ENCODE peak calls at places on chromosomes 13 and 19, in five cellular contexts. C is AG10803; E is stimulated activated CD8-positive, alpha-beta memory T cell treated with anti-CD3 and anti-CD28 coated beads, Interleukin-15, amount 100 ng/mL, for 48 hours; L is choroid plexus epithelial cell; A is MCF 10A. N is an unnamed sample.

GRCh38 chr19:4776436-4777205 is 14.9 kb upstream of the FEM1A start:
- DNase-seq in C (no peak), L (no peak), E (no peak), A (no peak), N (no peak)

GRCh38 chr13:30257433-30258099 is 49.8 kb downstream of the KATNAL1 start:
- DNase-seq in E (no peak), A (no peak), C (peak; percentile 13), L (peak; percentile 56), N (no peak)

GRCh38 chr13:35871561-35871960 is 259.6 kb downstream of the DCLK1 start:
- DNase-seq in A (no peak), E (no peak), C (no peak), L (no peak), N (no peak)

GRCh38 chr19:1987197-1988187 is 28.0 kb downstream of the BTBD2 start:
- DNase-seq in C (no peak), L (peak; percentile 13), E (no peak), A (no peak), N (no peak)

GRCh38 chr19:14167594-14168138 is 31.3 kb upstream of the ASF1B start:
- DNase-seq in C (no peak), A (no peak), L (no peak), E (no peak), N (no peak)

GRCh38 chr13:37984357-37984756 is 114.8 kb upstream of the TRPC4 start:
- DNase-seq in L (no peak), C (no peak), A (peak; percentile 3), E (no peak), N (no peak)

GRCh38 chr13:111365149-111366005 is 44.9 kb downstream of the TEX29 start:
- DNase-seq in A (no peak), C (no peak), L (no peak), E (no peak), N (no peak)

GRCh38 chr19:5880604-5881078 is 10.3 kb upstream of the FUT5 start:
- DNase-seq in E (no peak), L (peak; percentile 93), A (peak; percentile 51), C (peak; percentile 88), N (peak; percentile 89)

GRCh38 chr13:94323746-94324408 is 155.6 kb downstream of the DCT start:
- DNase-seq in E (no peak), A (no peak), L (no peak), C (no peak), N (no peak)

GRCh38 chr13:83219832-83220231 is 662.4 kb downstream of the SLITRK1 start:
- DNase-seq in E (no peak), C (no peak), A (no peak), L (no peak), N (no peak)

GRCh38 chr19:13812544-13812943 is 17.3 kb downstream of the ZSWIM4 start:
- DNase-seq in A (no peak), E (no peak), C (no peak), L (no peak), N (no peak)

GRCh38 chr13:44379885-44380284 is 6.3 kb downstream of the SERP2 start:
- DNase-seq in L (no peak), A (no peak), C (no peak), E (no peak), N (no peak)

GRCh38 chr13:25901460-25902376 is 150.1 kb downstream of the SHISA2 start:
- DNase-seq in E (no peak), L (peak; percentile 96), A (peak; percentile 91), C (no peak), N (peak; percentile 73)

GRCh38 chr13:51015973-51016372 is 95.1 kb downstream of the C13orf42 start:
- DNase-seq in E (no peak), A (peak; percentile 5), C (no peak), L (no peak), N (no peak)

GRCh38 chr19:3338541-3339181 is 27.7 kb upstream of the NFIC start:
- DNase-seq in A (peak; percentile 72), L (no peak), E (no peak), C (no peak), N (no peak)

GRCh38 chr19:17695198-17695597 is 7.0 kb upstream of the UNC13A start:
- DNase-seq in A (no peak), E (no peak), L (no peak), C (no peak), N (no peak)

GRCh38 chr13:60111726-60112125 is 52.0 kb downstream of the DIAPH3 start:
- DNase-seq in E (no peak), C (peak; percentile 59), L (peak; percentile 33), A (no peak), N (no peak)

GRCh38 chr19:33441277-33441699 is 67.8 kb downstream of the CEBPG start:
- DNase-seq in A (no peak), C (no peak), L (no peak), E (no peak), N (no peak)

GRCh38 chr19:11179716-11180297 is 17.5 kb downstream of the KANK2 start:
- DNase-seq in E (no peak), A (no peak), L (peak; percentile 23), C (no peak), N (peak; percentile 43)

GRCh38 chr13:113122571-113123225 is at the start of gene F10:
- DNase-seq in C (peak; percentile 70), E (no peak), L (peak; percentile 85), A (no peak), N (peak; percentile 65)

GRCh38 chr13:19059016-19059780 is 122.4 kb downstream of the TUBA3C start:
- DNase-seq in A (no peak), E (no peak), L (no peak), C (no peak), N (no peak)

GRCh38 chr13:30561506-30561905 is 56.2 kb upstream of the USPL1 start:
- DNase-seq in A (no peak), C (peak; percentile 35), E (no peak), L (peak; percentile 34), N (no peak)

GRCh38 chr19:34171539-34171876 is 796 bp upstream of the LSM14A start:
- DNase-seq in E (peak; percentile 50), A (peak; percentile 44), L (peak; percentile 72), C (peak; percentile 77), N (no peak)

GRCh38 chr19:38213911-38214625 is 10.0 kb downstream of the DPF1 start:
- DNase-seq in L (peak; percentile 52), C (peak; percentile 70), E (peak; percentile 78), A (peak; percentile 34), N (peak; percentile 29)

GRCh38 chr13:100852146-100852545 is 177.6 kb upstream of the TMTC4 start:
- DNase-seq in L (no peak), E (no peak), A (no peak), C (no peak), N (no peak)

GRCh38 chr19:12656899-12657571 is 9.5 kb downstream of the MAN2B1 start:
- DNase-seq in A (no peak), E (no peak), C (no peak), L (no peak), N (no peak)

GRCh38 chr13:20400774-20401173 is 124.9 kb downstream of the CRYL1 start:
- DNase-seq in L (peak; percentile 24), E (no peak), C (peak; percentile 66), A (no peak), N (peak; percentile 46)

GRCh38 chr19:19997656-19998268 is 41.5 kb downstream of the ZNF682 start:
- DNase-seq in C (no peak), A (no peak), E (peak; percentile 4), L (no peak), N (peak; percentile 6)

GRCh38 chr13:48004201-48004600 is 3.1 kb upstream of the SUCLA2 start:
- DNase-seq in C (no peak), E (no peak), L (no peak), A (no peak), N (no peak)